ENCODE peak calls at places on chromosomes 16 and 17, in seven cellular contexts. R is NB4, U is transverse colon, C is stomach, D is prostate gland, S is ovary, F is IMR-90. Z is an unnamed sample.

GRCh38 chr17:8226536-8227237 is 16.3 kb upstream of the AURKB start:
- DNase-seq in F (peak; percentile 91), R (peak; percentile 49), S (peak; percentile 77), U (peak; percentile 81), C (peak; percentile 32), D (peak; percentile 36), Z (peak; percentile 76)

GRCh38 chr16:31148281-31148728 is 1.6 kb downstream of the PRSS36 start:
- DNase-seq in C (peak; percentile 87), R (no peak), U (peak; percentile 88), D (peak; percentile 59), F (no peak), S (no peak), Z (no peak)

GRCh38 chr16:69187891-69188451 is 1.0 kb downstream of the SNTB2 start:
- DNase-seq in R (peak; percentile 50), U (peak; percentile 47), C (peak; percentile 43), F (no peak), S (no peak), D (peak; percentile 48), Z (peak; percentile 82)

GRCh38 chr16:3889059-3889458 is 8.5 kb upstream of the CREBBP start:
- DNase-seq in C (no peak), R (no peak), F (no peak), D (no peak), U (no peak), S (no peak), Z (no peak)

GRCh38 chr17:28925912-28926365 is 23.1 kb upstream of the DHRS13 start:
- DNase-seq in C (no peak), S (no peak), F (peak; percentile 92), D (no peak), R (peak; percentile 92), U (no peak), Z (no peak)

GRCh38 chr17:35046740-35047283 is 16.7 kb downstream of the RFFL start:
- DNase-seq in S (no peak), R (peak; percentile 14), C (no peak), D (no peak), U (no peak), F (peak; percentile 47), Z (no peak)

GRCh38 chr17:17131876-17132275 is 74.3 kb downstream of the PLD6 start:
- DNase-seq in D (no peak), R (no peak), U (no peak), F (no peak), C (no peak), S (no peak), Z (no peak)

GRCh38 chr16:55853114-55853513 is 20.2 kb upstream of the CES1 start:
- DNase-seq in R (no peak), C (no peak), S (no peak), D (no peak), U (no peak), F (peak; percentile 26), Z (no peak)

GRCh38 chr17:83137523-83137922 is 58.1 kb downstream of the METRNL start:
- DNase-seq in R (no peak), F (no peak), U (no peak), S (no peak), C (no peak), D (no peak), Z (peak; percentile 51)

GRCh38 chr17:3025421-3026124 is 37.8 kb downstream of the OR1D5 start:
- DNase-seq in F (no peak), D (no peak), S (no peak), R (no peak), C (no peak), U (no peak), Z (peak; percentile 50)

GRCh38 chr16:55653106-55653505 is 2.7 kb upstream of the SLC6A2 start:
- DNase-seq in R (no peak), D (no peak), C (no peak), U (no peak), F (no peak), S (no peak), Z (no peak)

GRCh38 chr17:41211845-41212466 is 14.5 kb upstream of the KRTAP9-2 start:
- DNase-seq in U (peak; percentile 22), D (no peak), S (no peak), F (peak; percentile 73), R (no peak), C (no peak), Z (no peak)

GRCh38 chr16:24686678-24687077 is 42.8 kb upstream of the TNRC6A start:
- DNase-seq in S (no peak), D (no peak), F (no peak), C (no peak), R (no peak), U (no peak), Z (no peak)

GRCh38 chr17:58575511-58575910 is 61.1 kb upstream of the MTMR4 start:
- DNase-seq in S (no peak), C (no peak), U (no peak), R (peak; percentile 59), D (peak; percentile 30), F (peak; percentile 64), Z (no peak)

GRCh38 chr17:8087075-8087941 is at the start of gene ALOX12B:
- DNase-seq in S (no peak), U (no peak), F (no peak), R (no peak), D (no peak), C (no peak), Z (no peak)

GRCh38 chr17:22278302-22279275 is 586.3 kb downstream of the KCNJ18 start:
- DNase-seq in U (no peak), F (no peak), R (no peak), D (no peak), S (no peak), C (peak; percentile 20), Z (peak; percentile 64)

GRCh38 chr17:46027326-46028325 is 28.6 kb downstream of the STH start:
- DNase-seq in D (no peak), R (no peak), C (no peak), F (no peak), S (no peak), U (no peak), Z (peak; percentile 31)

GRCh38 chr16:60413969-60414368 is 1622.3 kb downstream of the CDH8 start:
- DNase-seq in R (no peak), C (no peak), D (no peak), F (no peak), S (no peak), U (no peak), Z (no peak)

GRCh38 chr17:6435968-6436367 is 1.0 kb upstream of the AIPL1 start:
- DNase-seq in C (peak; percentile 69), D (peak; percentile 53), F (peak; percentile 61), U (peak; percentile 69), S (peak; percentile 51), R (peak; percentile 63), Z (peak; percentile 85)

GRCh38 chr16:27285676-27286196 is 17.2 kb upstream of the NSMCE1 start:
- DNase-seq in R (peak; percentile 12), D (no peak), U (peak; percentile 22), S (no peak), C (no peak), F (no peak), Z (no peak)

DNA sequence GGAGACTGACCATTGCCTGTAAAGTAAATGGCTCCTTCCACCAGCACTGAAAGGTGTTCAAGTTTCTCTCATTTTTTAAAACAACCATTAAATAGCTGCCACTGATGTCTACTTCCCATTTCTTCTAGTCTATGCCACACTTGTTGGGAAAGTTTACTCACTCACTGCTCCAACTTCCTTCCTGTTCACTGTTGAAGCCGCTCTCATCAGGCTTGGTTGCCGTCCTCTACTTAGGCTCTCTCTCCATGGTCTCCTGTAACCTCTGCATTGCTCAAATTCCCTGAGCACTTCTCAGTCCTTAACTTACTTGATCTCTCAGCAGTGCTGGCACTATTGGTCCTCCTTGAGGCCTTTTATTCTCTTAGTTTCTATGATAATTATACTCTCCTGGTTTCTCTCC is 32.4 kb downstream of the SNX11 start:
- DNase-seq in S (no peak), C (no peak), D (no peak), F (no peak), U (no peak), R (peak; percentile 73), Z (no peak)
- TF ChIP-seq POLR2A in S (no peak), C (no peak), D (no peak), F (no peak), U (no peak), R (no peak), Z (no peak)

GRCh38 chr17:74006366-74006765 is 197.1 kb upstream of the RPL38 start:
- DNase-seq in F (no peak), R (no peak), S (no peak), C (no peak), U (no peak), D (no peak), Z (no peak)
- TF ChIP-seq POLR2A in F (no peak), R (no peak), S (no peak), C (no peak), U (no peak), D (no peak), Z (no peak)

DNA sequence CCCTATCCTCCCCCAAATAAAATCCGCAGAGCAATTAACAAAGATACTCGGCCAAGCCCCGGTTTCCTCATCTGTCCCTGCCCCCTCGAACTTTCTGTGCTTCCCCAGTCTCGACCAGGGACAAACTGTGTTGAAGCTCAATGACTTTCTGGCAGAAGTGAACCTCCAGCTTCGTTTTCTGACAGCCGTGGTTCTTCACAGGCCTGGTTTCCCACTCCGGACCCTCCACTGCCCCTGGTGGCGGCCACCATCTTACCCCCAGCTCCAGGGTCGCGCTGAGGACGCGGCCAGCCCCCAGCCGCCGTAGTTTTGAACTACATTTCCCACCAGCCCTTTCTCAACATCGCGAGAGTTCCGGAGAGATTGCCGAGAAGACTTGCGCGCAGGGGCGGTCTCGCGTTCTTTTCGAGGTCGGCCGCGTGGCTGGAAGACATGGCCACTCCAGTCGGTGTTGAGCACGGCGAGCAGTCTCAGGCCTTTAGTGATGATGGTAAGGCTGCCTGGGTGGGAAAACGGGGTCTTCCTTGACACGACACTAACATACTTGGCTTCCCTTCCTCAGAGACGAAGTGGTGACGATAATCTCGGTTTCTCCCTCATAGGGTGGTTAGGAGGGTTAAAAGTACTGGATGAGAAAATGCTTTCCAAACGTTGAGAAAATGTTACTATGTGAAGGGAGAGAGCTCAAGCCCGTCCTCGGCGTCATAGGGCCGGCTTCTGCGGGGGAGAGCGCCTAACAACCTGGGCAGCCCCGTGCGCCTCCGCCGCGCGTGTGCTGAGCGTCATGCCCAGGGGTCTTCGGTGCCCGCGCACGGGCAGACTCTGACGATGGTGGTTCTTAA is 17.7 kb downstream of the PRCD start:
- DNase-seq in F (peak; percentile 96), R (peak; percentile 97), U (peak; percentile 96), C (peak; percentile 95), S (peak; percentile 95), D (peak; percentile 95), Z (peak; percentile 97)
- TF ChIP-seq POLR2A in F (peak; percentile 96), R (peak; percentile 85), U (peak; percentile 76), C (no peak), S (peak; percentile 85), D (peak; percentile 77), Z (no peak)

GRCh38 chr16:10608687-10609409 is 28.4 kb upstream of the EMP2 start:
- DNase-seq in D (no peak), U (no peak), C (no peak), R (no peak), F (no peak), S (no peak), Z (no peak)

GRCh38 chr16:10606607-10607006 is 26.2 kb upstream of the EMP2 start:
- DNase-seq in R (no peak), F (no peak), D (no peak), S (no peak), C (no peak), U (no peak), Z (no peak)

GRCh38 chr16:10607157-10607556 is 26.8 kb upstream of the EMP2 start:
- DNase-seq in U (no peak), R (no peak), D (no peak), S (no peak), F (no peak), C (no peak), Z (no peak)

GRCh38 chr16:10609410-10609774 is 29.0 kb upstream of the EMP2 start:
- DNase-seq in C (no peak), U (no peak), R (no peak), S (no peak), F (peak; percentile 89), D (no peak), Z (no peak)

GRCh38 chr16:10605636-10606035 is 25.2 kb upstream of the EMP2 start:
- DNase-seq in C (no peak), D (no peak), R (no peak), S (no peak), U (no peak), F (no peak), Z (no peak)
- TF ChIP-seq POLR2A in C (no peak), D (no peak), R (no peak), S (no peak), U (no peak), F (no peak), Z (no peak)